ENCODE peak calls at places on chromosomes 3 and 15, in nine cellular contexts. E, H, Q, C, U, T, F, W and V are unnamed samples.

GRCh38 chr3:177057768-177058167 is 139.5 kb downstream of the TBL1XR1 start:
- DNase-seq in F (no peak), Q (no peak), C (no peak), E (no peak), T (no peak), W (no peak), U (no peak), H (no peak), V (no peak)

GRCh38 chr15:24945711-24946110 is 9.1 kb upstream of the SNRPN start:
- DNase-seq in T (no peak), Q (peak; percentile 6), U (no peak), E (no peak), C (no peak), W (no peak), F (no peak), H (no peak), V (no peak)

GRCh38 chr15:57218826-57219576 is 157.3 kb upstream of the CGNL1 start:
- DNase-seq in T (no peak), Q (peak; percentile 96), C (peak; percentile 92), E (peak; percentile 54), F (no peak), W (no peak), H (peak; percentile 96), U (no peak), V (peak; percentile 76)

GRCh38 chr15:26083457-26084350 is 220.6 kb upstream of the ATP10A start:
- DNase-seq in F (no peak), C (no peak), H (no peak), Q (no peak), T (no peak), U (no peak), E (no peak), W (no peak), V (no peak)

GRCh38 chr15:90306560-90306959 is 41.1 kb downstream of the NGRN start:
- DNase-seq in C (no peak), H (no peak), T (no peak), W (no peak), E (no peak), U (no peak), F (no peak), Q (no peak), V (no peak)

GRCh38 chr3:116441652-116442051 is 3.6 kb downstream of the LSAMP start:
- DNase-seq in W (no peak), H (no peak), F (no peak), E (no peak), U (no peak), C (no peak), Q (no peak), T (no peak), V (no peak)

GRCh38 chr15:48602358-48603122 is 43.0 kb downstream of the FBN1 start:
- DNase-seq in U (no peak), H (peak; percentile 90), C (no peak), W (no peak), E (no peak), Q (peak; percentile 67), F (no peak), T (no peak), V (peak; percentile 48)

GRCh38 chr3:105365536-105366301 is 990 bp upstream of the ALCAM start:
- DNase-seq in E (peak; percentile 71), F (no peak), Q (peak; percentile 77), W (peak; percentile 85), H (peak; percentile 65), C (no peak), U (no peak), T (peak; percentile 26), V (peak; percentile 46)

DNA sequence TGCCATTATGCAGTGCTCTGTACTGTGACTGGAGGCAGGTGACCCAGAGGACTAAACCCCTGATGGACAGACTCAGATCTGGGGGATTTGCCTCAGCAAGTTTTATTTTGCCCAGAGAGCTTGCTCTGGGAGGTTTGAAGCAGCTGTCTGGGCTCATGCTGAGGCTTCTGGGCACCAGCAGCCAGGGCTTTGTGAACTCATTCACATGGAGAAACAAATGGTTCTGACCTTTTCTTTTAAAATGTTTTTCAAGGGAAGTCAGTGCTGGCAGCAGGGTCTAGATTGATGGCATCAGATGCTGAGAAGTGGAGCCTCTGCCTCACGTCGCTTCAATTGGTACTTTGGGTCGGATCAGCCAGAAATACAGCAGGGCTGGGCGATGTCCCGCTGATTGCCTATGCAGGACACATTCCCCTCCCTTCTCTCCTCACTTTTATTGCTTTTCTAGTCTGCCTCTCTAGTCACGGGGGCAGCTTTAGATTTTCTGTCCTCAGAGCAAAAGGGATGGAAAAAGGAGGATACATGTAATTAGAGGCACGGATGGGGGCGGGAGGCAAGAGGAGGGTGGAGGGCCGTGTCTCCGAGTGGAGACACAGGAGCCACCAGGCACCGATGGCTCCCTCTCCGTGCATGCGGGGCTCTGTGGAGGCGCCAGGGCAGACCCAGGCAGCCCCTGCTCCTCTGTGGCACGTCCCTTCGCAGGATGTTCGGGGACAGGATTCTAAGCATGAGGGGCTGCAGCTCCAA is 115.9 kb downstream of the FAM43A start:
- DNase-seq in U (no peak), E (no peak), F (no peak), C (no peak), T (no peak), Q (no peak), H (no peak), W (no peak), V (no peak)
- H3K27ac ChIP-seq in U (no peak overlapping the region), E (no peak overlapping the region), F (no peak overlapping the region), C (no peak overlapping the region), T (no peak overlapping the region), Q (no peak overlapping the region), H (no peak overlapping the region), W (no peak overlapping the region), V (no peak overlapping the region)

GRCh38 chr15:64894395-64895056 is 17.2 kb upstream of the ANKDD1A start:
- DNase-seq in T (no peak), Q (no peak), H (no peak), F (no peak), E (no peak), W (no peak), C (no peak), U (peak; percentile 22), V (no peak)

GRCh38 chr15:64895285-64896065 is 16.2 kb upstream of the ANKDD1A start:
- DNase-seq in E (no peak), T (no peak), F (no peak), U (peak; percentile 32), Q (peak; percentile 69), C (no peak), H (peak; percentile 68), W (no peak), V (peak; percentile 28)

GRCh38 chr15:64892850-64893403 is 18.8 kb upstream of the ANKDD1A start:
- DNase-seq in E (no peak), T (no peak), Q (no peak), U (no peak), W (no peak), H (no peak), F (no peak), C (no peak), V (no peak)

GRCh38 chr15:64891546-64891945 is 20.2 kb upstream of the ANKDD1A start:
- DNase-seq in W (no peak), C (no peak), U (no peak), T (no peak), Q (no peak), H (no peak), E (no peak), F (no peak), V (no peak)

DNA sequence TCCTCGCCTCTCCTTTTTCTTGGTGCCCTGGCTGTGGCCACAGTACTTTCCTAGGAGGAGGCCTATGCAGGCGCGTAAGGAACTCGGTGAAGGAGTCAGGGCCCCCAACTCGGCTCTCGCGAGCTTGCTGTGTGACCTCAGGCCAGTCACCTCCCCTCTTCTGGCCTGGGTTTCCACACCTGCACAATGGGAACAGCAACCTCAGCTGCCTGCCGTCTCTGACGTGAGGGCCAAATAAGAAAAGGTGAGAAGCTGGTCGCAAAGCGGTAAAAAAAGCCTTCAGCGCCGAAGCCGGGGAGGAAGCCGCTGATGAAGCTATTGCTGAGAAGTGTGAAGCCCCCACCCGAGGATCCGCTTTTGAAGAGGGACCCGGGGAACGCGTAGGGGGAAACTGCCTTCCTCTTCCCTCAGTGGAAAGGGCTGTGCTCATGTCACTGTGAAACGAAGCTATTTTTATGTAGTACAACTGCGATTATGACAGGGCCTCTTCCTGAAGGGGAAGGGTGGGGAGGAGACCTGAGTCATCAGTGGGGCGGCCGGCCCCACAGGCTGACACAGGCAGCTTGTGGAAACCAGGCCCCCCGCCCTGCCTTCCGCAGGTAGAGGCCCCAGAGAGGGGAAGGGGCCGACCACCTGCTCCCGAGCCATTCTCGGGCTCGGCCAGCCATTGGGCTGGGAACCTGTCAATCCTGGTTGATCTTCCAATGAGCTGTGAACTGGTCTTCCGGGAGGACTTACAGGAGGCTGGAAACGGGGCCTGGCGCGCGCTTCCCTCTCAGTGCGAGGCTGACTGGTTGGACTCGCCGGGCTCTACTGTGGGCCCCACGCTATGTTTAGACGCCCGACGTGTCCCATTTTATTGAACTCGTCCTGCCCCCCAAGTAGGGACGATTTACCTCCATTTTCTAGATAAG is 18.0 kb upstream of the ANKDD1A start:
- DNase-seq in F (peak; percentile 94), C (peak; percentile 81), W (peak; percentile 96), E (peak; percentile 62), H (peak; percentile 98), Q (peak; percentile 94), U (peak; percentile 95), T (peak; percentile 69), V (peak; percentile 91)
- H3K4me3 ChIP-seq in F (peak overlapping the region; percentile 19), C (no peak overlapping the region), W (peak overlapping the region; percentile 35), E (no peak overlapping the region), H (no peak overlapping the region), Q (no peak overlapping the region), U (peak overlapping the region; percentile 47), T (no peak overlapping the region), V (no peak overlapping the region)

DNA sequence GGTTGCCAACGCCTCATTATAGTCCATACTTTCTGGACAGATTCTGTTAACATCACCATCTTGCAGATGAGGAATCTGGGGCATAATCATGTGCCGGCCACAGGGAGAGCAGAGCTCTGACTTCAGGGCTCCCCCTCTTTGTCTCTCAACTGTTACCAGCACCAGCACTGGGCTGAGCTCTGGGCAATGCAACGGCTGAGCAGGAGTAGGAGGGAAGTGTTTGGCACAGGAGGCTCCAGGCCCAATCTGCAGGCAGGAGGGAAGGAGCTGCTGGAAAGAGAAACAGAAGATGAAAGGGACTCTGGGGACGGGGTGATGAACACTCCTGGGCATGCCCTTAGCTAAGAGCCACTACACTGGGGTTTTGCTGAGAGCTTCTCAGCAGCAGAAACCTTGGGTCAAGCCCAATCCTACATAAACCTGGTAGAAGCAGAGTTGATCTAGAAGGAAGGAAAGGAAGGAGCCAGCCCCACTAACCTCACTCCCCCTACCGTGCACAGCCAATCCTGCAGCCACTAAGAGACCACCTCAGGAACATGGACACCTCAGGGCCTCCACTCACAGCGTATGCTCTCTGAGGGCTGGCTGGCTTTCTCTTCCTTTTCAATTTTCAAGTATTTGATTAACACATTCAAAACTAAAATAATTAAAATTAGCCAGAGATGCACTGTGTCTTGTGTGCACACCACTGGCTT is 73.1 kb upstream of the SPATA12 start:
- DNase-seq in C (no peak), T (no peak), F (no peak), E (no peak), U (no peak), Q (no peak), H (peak; percentile 42), W (peak; percentile 52), V (no peak)
- TF ChIP-seq CTCF in C (peak; percentile 40), T (no peak), F (no peak), E (no peak), U (no peak), Q (no peak), H (peak; percentile 46), W (no peak), V (peak; percentile 73)

GRCh38 chr15:31367730-31368344 is 41.2 kb downstream of the KLF13 start:
- DNase-seq in C (no peak), T (no peak), E (no peak), F (peak; percentile 46), H (no peak), Q (no peak), W (peak; percentile 62), U (no peak), V (no peak)

GRCh38 chr15:31365032-31365654 is 38.5 kb downstream of the KLF13 start:
- DNase-seq in U (no peak), C (no peak), E (no peak), W (no peak), Q (no peak), H (no peak), F (no peak), T (no peak), V (no peak)

GRCh38 chr15:31366169-31366734 is 39.6 kb downstream of the KLF13 start:
- DNase-seq in U (peak; percentile 40), T (peak; percentile 65), C (no peak), H (peak; percentile 54), E (no peak), Q (peak; percentile 51), W (peak; percentile 76), F (peak; percentile 74), V (no peak)

GRCh38 chr15:31365655-31366127 is 39.1 kb downstream of the KLF13 start:
- DNase-seq in W (peak; percentile 98), U (peak; percentile 88), H (peak; percentile 97), Q (peak; percentile 93), E (no peak), T (peak; percentile 96), C (peak; percentile 26), F (peak; percentile 97), V (peak; percentile 59)

DNA sequence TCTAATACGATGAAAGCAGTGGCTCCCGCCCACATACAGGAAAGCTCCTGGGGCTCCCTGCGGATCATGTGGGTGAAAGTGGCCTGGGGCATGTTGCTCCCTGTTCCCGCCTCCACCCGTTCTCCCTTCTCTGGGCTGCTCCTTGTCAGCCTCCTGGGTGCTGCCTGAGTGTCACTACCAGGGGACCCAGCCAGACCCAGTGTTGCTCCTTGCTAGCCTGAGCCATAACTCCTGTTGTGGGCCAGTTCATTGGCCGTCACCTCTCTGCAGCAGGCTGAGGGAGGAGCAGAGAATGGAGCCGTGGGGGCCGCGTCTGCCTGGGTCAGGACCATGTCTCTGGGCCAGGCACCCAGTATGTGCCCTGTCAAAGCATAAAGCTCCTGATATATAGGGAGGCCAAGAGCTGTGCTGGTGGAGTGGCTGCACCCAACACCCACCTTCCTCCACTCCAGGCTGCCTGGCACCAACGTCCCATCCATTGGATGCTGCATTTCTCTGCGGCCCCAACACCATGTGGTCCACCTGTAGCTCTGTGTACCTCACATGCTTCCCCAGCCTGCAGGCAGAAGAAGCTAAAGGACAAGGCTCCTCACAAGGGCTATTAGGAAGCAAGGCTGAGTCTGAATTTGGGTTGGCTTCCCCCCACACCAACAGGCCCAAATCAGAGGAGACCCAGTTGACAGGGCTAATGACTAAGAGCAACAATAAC is 40.5 kb downstream of the KLF13 start:
- DNase-seq in T (no peak), U (no peak), Q (no peak), E (no peak), F (peak; percentile 44), W (peak; percentile 64), C (no peak), H (no peak), V (no peak)
- H3K27ac ChIP-seq in T (peak overlapping the region; percentile 92), U (peak overlapping the region; percentile 89), Q (no peak overlapping the region), E (no peak overlapping the region), F (peak overlapping the region; percentile 79), W (peak overlapping the region; percentile 79), C (no peak overlapping the region), H (no peak overlapping the region), V (no peak overlapping the region)